ENCODE peak calls at places on chromosome 21, in ten cellular contexts. R is mesenchymal stem cell, K is uterus, Y is pancreas, F is small intestine, X is aorta, S is psoas muscle, M is PC-3, P is gastrocnemius medialis, C is upper lobe of right lung. T is an unnamed sample.

GRCh38 chr21:17048974-17049373 is 463.9 kb upstream of the CXADR start:
- DNase-seq in C (no peak), P (no peak), Y (no peak), F (no peak), S (no peak), M (no peak), X (no peak), R (no peak), K (no peak), T (no peak)

GRCh38 chr21:42079939-42080787 is 9.0 kb downstream of the UMODL1 start:
- DNase-seq in X (no peak), C (peak; percentile 77), S (no peak), K (no peak), M (no peak), Y (no peak), P (no peak), R (peak; percentile 42), F (no peak), T (no peak)

GRCh38 chr21:26909972-26910371 is 56.9 kb downstream of the ADAMTS5 start:
- DNase-seq in P (no peak), Y (no peak), S (no peak), R (peak; percentile 51), C (no peak), X (no peak), M (peak; percentile 25), K (no peak), F (no peak), T (no peak)

GRCh38 chr21:43766734-43767497 is 9.2 kb downstream of the CSTB start:
- DNase-seq in M (no peak), F (peak; percentile 36), K (no peak), X (no peak), P (no peak), Y (no peak), S (no peak), C (no peak), R (peak; percentile 53), T (no peak)

GRCh38 chr21:46154155-46154954 is 1.0 kb downstream of the FTCD start:
- DNase-seq in R (no peak), K (no peak), C (peak; percentile 61), P (peak; percentile 8), F (no peak), S (peak; percentile 11), X (peak; percentile 71), M (no peak), Y (peak; percentile 2), T (no peak)

GRCh38 chr21:40404319-40404906 is 442.5 kb downstream of the DSCAM start:
- DNase-seq in X (no peak), Y (no peak), P (no peak), K (no peak), M (no peak), F (no peak), C (no peak), R (no peak), S (no peak), T (no peak)

GRCh38 chr21:41381731-41382130 is 19.9 kb downstream of the MX2 start:
- DNase-seq in R (no peak), S (no peak), X (no peak), P (no peak), C (no peak), K (no peak), F (no peak), M (no peak), Y (no peak), T (no peak)

GRCh38 chr21:38852278-38852677 is 46.5 kb downstream of the ETS2 start:
- DNase-seq in X (no peak), K (no peak), C (no peak), R (no peak), S (no peak), P (peak; percentile 51), Y (no peak), F (no peak), M (peak; percentile 60), T (no peak)

GRCh38 chr21:30116474-30116873 is 50.1 kb downstream of the CLDN17 start:
- DNase-seq in M (no peak), R (no peak), P (no peak), F (no peak), Y (no peak), X (no peak), K (no peak), C (no peak), S (no peak), T (no peak)

GRCh38 chr21:37687001-37687400 is 229.3 kb downstream of the KCNJ6 start:
- DNase-seq in M (no peak), F (no peak), X (no peak), R (peak; percentile 52), C (no peak), S (no peak), P (no peak), Y (peak; percentile 7), K (peak; percentile 30), T (no peak)

GRCh38 chr21:45997495-45998275 is 16.1 kb downstream of the COL6A1 start:
- DNase-seq in X (no peak), M (no peak), S (no peak), K (peak; percentile 23), F (no peak), R (no peak), P (peak; percentile 11), C (no peak), Y (no peak), T (no peak)

GRCh38 chr21:36104306-36105300 is 30.3 kb upstream of the CBR3 start:
- DNase-seq in K (peak; percentile 55), X (peak; percentile 83), R (peak; percentile 22), Y (peak; percentile 35), M (peak; percentile 77), F (peak; percentile 56), C (no peak), P (peak; percentile 48), S (peak; percentile 60), T (peak; percentile 63)
- H3K4me3 ChIP-seq in K (no peak overlapping the region), X (no peak overlapping the region), R (no peak overlapping the region), Y (no peak overlapping the region), M (no peak overlapping the region), F (no peak overlapping the region), C (peak overlapping the region; percentile 18), P (no peak overlapping the region), S (peak overlapping the region; percentile 38), T (no peak overlapping the region)

GRCh38 chr21:25170681-25171080 is 436.6 kb downstream of the MRPL39 start:
- DNase-seq in C (no peak), X (no peak), M (no peak), Y (no peak), S (no peak), R (no peak), F (no peak), P (no peak), K (no peak), T (no peak)

GRCh38 chr21:25176637-25177412 is 430.5 kb downstream of the MRPL39 start:
- DNase-seq in C (no peak), M (peak; percentile 36), Y (no peak), F (no peak), R (no peak), S (no peak), X (no peak), K (no peak), P (no peak), T (no peak)

GRCh38 chr21:25169370-25169769 is 437.9 kb downstream of the MRPL39 start:
- DNase-seq in X (no peak), F (no peak), S (no peak), M (peak; percentile 45), K (no peak), R (no peak), C (no peak), Y (no peak), P (no peak), T (no peak)

GRCh38 chr21:25175938-25176337 is 431.3 kb downstream of the MRPL39 start:
- DNase-seq in P (no peak), Y (no peak), C (no peak), F (no peak), M (no peak), R (no peak), K (no peak), X (no peak), S (no peak), T (no peak)

DNA sequence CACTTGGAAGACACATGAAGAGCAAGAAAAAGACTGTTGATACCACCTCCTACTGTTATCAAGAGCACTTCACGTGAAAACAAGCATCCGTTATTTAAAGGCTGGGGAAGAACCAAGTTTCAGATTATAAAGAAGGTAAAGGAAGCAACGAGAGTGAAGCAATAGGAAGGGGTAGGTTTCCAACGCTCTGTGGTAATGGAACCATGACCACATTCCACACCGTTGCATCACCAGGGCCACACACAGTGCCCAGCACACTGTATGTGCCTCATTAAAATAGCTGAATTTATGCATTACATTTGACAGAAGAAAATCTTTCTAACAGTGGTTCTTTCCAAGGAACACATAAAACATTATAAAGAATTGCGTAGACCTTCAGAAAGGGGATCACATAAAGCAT is 435.8 kb downstream of the MRPL39 start:
- DNase-seq in Y (no peak), X (no peak), R (no peak), P (no peak), C (no peak), M (peak; percentile 55), S (no peak), F (no peak), K (no peak), T (peak; percentile 3)
- H3K9me3 ChIP-seq in Y (no peaks in the 10 kb centered on the region), X (peaks cover 5% of the 10 kb centered on the region), R (peaks cover 30% of the 10 kb centered on the region), P (peaks cover 3% of the 10 kb centered on the region), C (peaks cover 5% of the 10 kb centered on the region), M (peaks cover 17% of the 10 kb centered on the region), S (no peaks in the 10 kb centered on the region), F (peaks cover 2% of the 10 kb centered on the region), K (no peaks in the 10 kb centered on the region), T (peaks cover 12% of the 10 kb centered on the region)

DNA sequence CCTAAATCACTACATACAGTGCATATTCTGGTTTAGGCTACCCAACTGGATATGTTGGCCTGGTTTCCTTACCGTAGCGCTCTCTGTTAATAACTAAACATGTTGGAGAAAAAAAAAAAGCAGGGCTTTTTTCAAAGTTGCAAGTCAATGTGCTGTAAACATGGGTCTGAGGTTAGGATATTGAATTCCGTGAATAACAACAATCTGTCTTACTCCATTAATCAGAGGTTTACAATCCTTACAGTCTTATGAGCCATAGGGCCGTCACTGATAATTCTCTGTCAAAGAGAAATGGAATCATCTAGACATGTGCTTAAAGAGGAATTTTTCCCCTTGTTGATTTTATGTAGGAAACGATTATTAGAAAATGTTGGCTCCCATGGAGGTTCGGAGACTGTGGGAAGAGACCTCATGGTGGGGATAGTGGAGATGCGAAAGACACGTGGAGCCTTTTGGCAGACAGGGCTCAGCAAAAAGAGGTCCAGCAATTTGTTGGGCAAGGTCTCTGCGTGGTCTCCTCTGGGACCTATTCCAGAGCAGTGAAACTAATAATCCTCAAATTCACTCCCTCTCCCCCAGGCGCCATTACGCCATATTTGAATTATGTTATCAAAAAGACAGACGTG is 83.5 kb upstream of the CLDN14 start:
- DNase-seq in P (no peak), F (no peak), Y (no peak), K (no peak), R (no peak), C (no peak), S (no peak), X (no peak), M (no peak), T (no peak)
- H3K27me3 ChIP-seq in P (peaks cover 7% of the 10 kb centered on the region), F (peaks cover 2% of the 10 kb centered on the region), Y (no peaks in the 10 kb centered on the region), K (no peaks in the 10 kb centered on the region), R (peaks cover 79% of the 10 kb centered on the region), C (no peaks in the 10 kb centered on the region), S (no peaks in the 10 kb centered on the region), X (no peaks in the 10 kb centered on the region), M (no peaks in the 10 kb centered on the region), T (no peaks in the 10 kb centered on the region)

DNA sequence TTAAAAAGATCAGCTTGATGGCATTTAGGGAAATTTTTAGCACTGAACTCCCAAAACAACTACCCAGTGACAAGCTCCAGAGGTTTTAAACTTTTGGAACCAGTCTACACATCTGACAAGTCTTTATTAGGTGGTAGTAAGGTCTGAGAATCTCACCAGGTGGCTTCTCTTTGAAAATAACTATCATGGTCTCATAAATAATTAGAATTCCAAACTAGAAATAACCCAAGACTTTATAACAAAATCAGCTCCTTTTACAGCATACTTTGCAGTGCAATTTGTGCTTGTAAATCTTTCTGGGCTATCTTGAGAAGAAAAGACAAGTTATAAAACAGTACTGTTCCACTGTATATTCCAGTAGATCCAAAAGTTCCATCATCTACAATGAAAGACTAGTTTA is 108.7 kb downstream of the LTN1 start:
- DNase-seq in Y (no peak), R (no peak), C (no peak), F (no peak), S (no peak), K (no peak), P (no peak), M (no peak), X (no peak), T (no peak)
- H3K4me3 ChIP-seq in Y (no peak overlapping the region), R (no peak overlapping the region), C (peak overlapping the region; percentile 65), F (no peak overlapping the region), S (peak overlapping the region; percentile 87), K (peak overlapping the region; percentile 55), P (no peak overlapping the region), M (peak overlapping the region; percentile 72), X (no peak overlapping the region), T (peak overlapping the region; percentile 51)